ENCODE peak calls at places on chromosomes 1 and 21, in ten cellular contexts. One of them, this sample, is unnamed.

GRCh38 chr21:18335651-18336050 is 67.9 kb downstream of the TMPRSS15 start:
- DNase-seq in tibial artery: no peak
- DNase-seq in skeletal muscle cell: no peak
- DNase-seq in epithelial cell of esophagus: no peak
- DNase-seq in thyroid gland: no peak
- DNase-seq in CD8-positive, alpha-beta memory T cell: no peak
- DNase-seq in K562: no peak
- DNase-seq in NB4: no peak
- DNase-seq in AG04449: no peak
- DNase-seq in IMR-90: no peak
- DNase-seq in this sample: no peak

GRCh38 chr1:3735027-3735682 is 17.1 kb upstream of the CCDC27 start:
- DNase-seq in NB4: no peak
- DNase-seq in epithelial cell of esophagus: no peak
- DNase-seq in thyroid gland: no peak
- DNase-seq in K562: no peak
- DNase-seq in CD8-positive, alpha-beta memory T cell: no peak
- DNase-seq in AG04449: no peak
- DNase-seq in IMR-90: no peak
- DNase-seq in skeletal muscle cell: no peak
- DNase-seq in tibial artery: no peak
- DNase-seq in this sample: no peak

GRCh38 chr1:209585672-209586071 is 2.2 kb downstream of the CAMK1G start:
- DNase-seq in CD8-positive, alpha-beta memory T cell: no peak
- DNase-seq in NB4: no peak
- DNase-seq in AG04449: no peak
- DNase-seq in epithelial cell of esophagus: peak; percentile 62
- DNase-seq in thyroid gland: peak; percentile 73
- DNase-seq in K562: no peak
- DNase-seq in IMR-90: no peak
- DNase-seq in tibial artery: no peak
- DNase-seq in skeletal muscle cell: no peak
- DNase-seq in this sample: no peak

GRCh38 chr1:27057801-27058647 is 45.4 kb upstream of the TENT5B start:
- DNase-seq in AG04449: no peak
- DNase-seq in NB4: no peak
- DNase-seq in thyroid gland: no peak
- DNase-seq in tibial artery: no peak
- DNase-seq in skeletal muscle cell: no peak
- DNase-seq in K562: no peak
- DNase-seq in IMR-90: no peak
- DNase-seq in epithelial cell of esophagus: no peak
- DNase-seq in CD8-positive, alpha-beta memory T cell: no peak
- DNase-seq in this sample: no peak

GRCh38 chr21:44445413-44445812 is 9.9 kb upstream of the LRRC3 start:
- DNase-seq in IMR-90: no peak
- DNase-seq in CD8-positive, alpha-beta memory T cell: no peak
- DNase-seq in epithelial cell of esophagus: no peak
- DNase-seq in NB4: no peak
- DNase-seq in thyroid gland: no peak
- DNase-seq in K562: no peak
- DNase-seq in skeletal muscle cell: no peak
- DNase-seq in AG04449: no peak
- DNase-seq in tibial artery: no peak
- DNase-seq in this sample: no peak

GRCh38 chr1:180283098-180283497 is 53.0 kb downstream of the LHX4 start:
- DNase-seq in CD8-positive, alpha-beta memory T cell: no peak
- DNase-seq in AG04449: no peak
- DNase-seq in skeletal muscle cell: no peak
- DNase-seq in K562: no peak
- DNase-seq in thyroid gland: no peak
- DNase-seq in epithelial cell of esophagus: no peak
- DNase-seq in IMR-90: no peak
- DNase-seq in tibial artery: no peak
- DNase-seq in NB4: no peak
- DNase-seq in this sample: no peak

GRCh38 chr1:150364231-150365003 is 470 bp downstream of the RPRD2 start:
- DNase-seq in K562: peak; percentile 65
- DNase-seq in IMR-90: peak; percentile 66
- DNase-seq in epithelial cell of esophagus: peak; percentile 89
- DNase-seq in thyroid gland: peak; percentile 85
- DNase-seq in skeletal muscle cell: peak; percentile 36
- DNase-seq in tibial artery: peak; percentile 74
- DNase-seq in AG04449: no peak
- DNase-seq in NB4: peak; percentile 85
- DNase-seq in CD8-positive, alpha-beta memory T cell: peak; percentile 71
- DNase-seq in this sample: no peak

GRCh38 chr21:41583274-41583790 is 75.4 kb upstream of the TMPRSS2 start:
- DNase-seq in IMR-90: peak; percentile 8
- DNase-seq in AG04449: no peak
- DNase-seq in NB4: no peak
- DNase-seq in tibial artery: no peak
- DNase-seq in K562: no peak
- DNase-seq in CD8-positive, alpha-beta memory T cell: no peak
- DNase-seq in epithelial cell of esophagus: peak; percentile 85
- DNase-seq in skeletal muscle cell: no peak
- DNase-seq in thyroid gland: peak; percentile 94
- DNase-seq in this sample: no peak

GRCh38 chr1:10612446-10613160 is 137.9 kb downstream of the PEX14 start:
- DNase-seq in CD8-positive, alpha-beta memory T cell: no peak
- DNase-seq in AG04449: no peak
- DNase-seq in skeletal muscle cell: no peak
- DNase-seq in thyroid gland: peak; percentile 43
- DNase-seq in K562: no peak
- DNase-seq in IMR-90: no peak
- DNase-seq in tibial artery: no peak
- DNase-seq in epithelial cell of esophagus: no peak
- DNase-seq in NB4: no peak
- DNase-seq in this sample: no peak

GRCh38 chr1:35287807-35288640 is 19.5 kb downstream of the ZMYM4 start:
- DNase-seq in CD8-positive, alpha-beta memory T cell: no peak
- DNase-seq in NB4: no peak
- DNase-seq in tibial artery: no peak
- DNase-seq in AG04449: peak; percentile 40
- DNase-seq in epithelial cell of esophagus: peak; percentile 52
- DNase-seq in skeletal muscle cell: no peak
- DNase-seq in thyroid gland: no peak
- DNase-seq in IMR-90: peak; percentile 63
- DNase-seq in K562: no peak
- DNase-seq in this sample: no peak

GRCh38 chr1:1624443-1625403 is 7.2 kb upstream of the MMP23B start:
- DNase-seq in epithelial cell of esophagus: no peak
- DNase-seq in NB4: no peak
- DNase-seq in CD8-positive, alpha-beta memory T cell: no peak
- DNase-seq in tibial artery: no peak
- DNase-seq in thyroid gland: no peak
- DNase-seq in AG04449: no peak
- DNase-seq in IMR-90: no peak
- DNase-seq in skeletal muscle cell: no peak
- DNase-seq in K562: peak; percentile 53
- DNase-seq in this sample: no peak

GRCh38 chr1:59697138-59697811 is 117.5 kb upstream of the HOOK1 start:
- DNase-seq in NB4: peak; percentile 89
- DNase-seq in skeletal muscle cell: no peak
- DNase-seq in CD8-positive, alpha-beta memory T cell: no peak
- DNase-seq in IMR-90: no peak
- DNase-seq in thyroid gland: no peak
- DNase-seq in epithelial cell of esophagus: no peak
- DNase-seq in K562: no peak
- DNase-seq in tibial artery: no peak
- DNase-seq in AG04449: no peak
- DNase-seq in this sample: no peak

GRCh38 chr1:6435129-6435528 is 10.6 kb downstream of the ESPN start:
- DNase-seq in NB4: no peak
- DNase-seq in K562: no peak
- DNase-seq in skeletal muscle cell: no peak
- DNase-seq in tibial artery: no peak
- DNase-seq in IMR-90: no peak
- DNase-seq in epithelial cell of esophagus: no peak
- DNase-seq in CD8-positive, alpha-beta memory T cell: no peak
- DNase-seq in thyroid gland: no peak
- DNase-seq in AG04449: no peak
- DNase-seq in this sample: no peak

GRCh38 chr1:84698718-84699117 is 8.5 kb upstream of the SSX2IP start:
- DNase-seq in epithelial cell of esophagus: peak; percentile 89
- DNase-seq in K562: peak; percentile 18
- DNase-seq in CD8-positive, alpha-beta memory T cell: no peak
- DNase-seq in NB4: no peak
- DNase-seq in thyroid gland: peak; percentile 46
- DNase-seq in IMR-90: peak; percentile 93
- DNase-seq in AG04449: no peak
- DNase-seq in skeletal muscle cell: peak; percentile 78
- DNase-seq in tibial artery: no peak
- DNase-seq in this sample: peak; percentile 75

GRCh38 chr1:11072216-11072917 is 12.5 kb upstream of the SRM start:
- DNase-seq in NB4: no peak
- DNase-seq in skeletal muscle cell: no peak
- DNase-seq in tibial artery: no peak
- DNase-seq in IMR-90: no peak
- DNase-seq in thyroid gland: no peak
- DNase-seq in CD8-positive, alpha-beta memory T cell: no peak
- DNase-seq in K562: no peak
- DNase-seq in AG04449: no peak
- DNase-seq in epithelial cell of esophagus: no peak
- DNase-seq in this sample: no peak

GRCh38 chr1:89607156-89607555 is 25.8 kb upstream of the LRRC8C start:
- DNase-seq in NB4: no peak
- DNase-seq in CD8-positive, alpha-beta memory T cell: no peak
- DNase-seq in tibial artery: no peak
- DNase-seq in thyroid gland: no peak
- DNase-seq in IMR-90: no peak
- DNase-seq in AG04449: no peak
- DNase-seq in K562: no peak
- DNase-seq in skeletal muscle cell: no peak
- DNase-seq in epithelial cell of esophagus: no peak
- DNase-seq in this sample: no peak
- H3K4me3 ChIP-seq in NB4: no peak overlapping the region
- H3K4me3 ChIP-seq in CD8-positive, alpha-beta memory T cell: peak overlapping the region; percentile 57
- H3K4me3 ChIP-seq in tibial artery: no peak overlapping the region
- H3K4me3 ChIP-seq in thyroid gland: no peak overlapping the region
- H3K4me3 ChIP-seq in IMR-90: no peak overlapping the region
- H3K4me3 ChIP-seq in AG04449: no peak overlapping the region
- H3K4me3 ChIP-seq in K562: no peak overlapping the region
- H3K4me3 ChIP-seq in skeletal muscle cell: no peak overlapping the region
- H3K4me3 ChIP-seq in epithelial cell of esophagus: no peak overlapping the region
- H3K4me3 ChIP-seq in this sample: no peak overlapping the region

GRCh38 chr1:182604835-182605164 is 611 bp upstream of the RGS16 start:
- DNase-seq in K562: no peak
- DNase-seq in NB4: no peak
- DNase-seq in tibial artery: no peak
- DNase-seq in AG04449: no peak
- DNase-seq in thyroid gland: no peak
- DNase-seq in skeletal muscle cell: no peak
- DNase-seq in IMR-90: no peak
- DNase-seq in CD8-positive, alpha-beta memory T cell: no peak
- DNase-seq in epithelial cell of esophagus: no peak
- DNase-seq in this sample: no peak
- H3K4me3 ChIP-seq in K562: no peak overlapping the region
- H3K4me3 ChIP-seq in NB4: peak overlapping the region; percentile 54
- H3K4me3 ChIP-seq in tibial artery: peak overlapping the region; percentile 48
- H3K4me3 ChIP-seq in AG04449: no peak overlapping the region
- H3K4me3 ChIP-seq in thyroid gland: no peak overlapping the region
- H3K4me3 ChIP-seq in skeletal muscle cell: no peak overlapping the region
- H3K4me3 ChIP-seq in IMR-90: no peak overlapping the region
- H3K4me3 ChIP-seq in CD8-positive, alpha-beta memory T cell: peak overlapping the region; percentile 35
- H3K4me3 ChIP-seq in epithelial cell of esophagus: no peak overlapping the region
- H3K4me3 ChIP-seq in this sample: no peak overlapping the region

DNA sequence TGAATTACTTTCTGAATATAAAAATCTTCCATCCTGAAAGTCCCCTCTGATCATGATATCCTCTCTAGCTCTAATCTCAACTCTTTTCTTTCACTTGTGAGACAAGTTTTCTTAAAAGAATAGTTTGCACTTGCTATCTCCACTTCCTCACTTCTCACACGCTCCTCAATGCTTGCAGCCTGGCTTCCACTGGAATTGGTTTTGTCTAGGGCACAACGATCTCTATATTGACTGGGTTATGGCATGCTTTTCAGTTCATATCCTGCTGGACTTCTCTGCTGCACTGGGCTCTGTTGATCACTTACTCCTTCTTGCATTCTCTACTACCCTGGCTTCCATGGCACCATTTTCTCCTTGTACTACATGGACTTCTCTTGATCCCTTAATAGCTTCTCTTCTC is 474 bp downstream of the FCRLA start:
- DNase-seq in K562: no peak
- DNase-seq in skeletal muscle cell: no peak
- DNase-seq in CD8-positive, alpha-beta memory T cell: no peak
- DNase-seq in epithelial cell of esophagus: no peak
- DNase-seq in AG04449: no peak
- DNase-seq in IMR-90: no peak
- DNase-seq in NB4: no peak
- DNase-seq in thyroid gland: no peak
- DNase-seq in tibial artery: no peak
- DNase-seq in this sample: no peak
- H3K4me3 ChIP-seq in K562: no peak overlapping the region
- H3K4me3 ChIP-seq in skeletal muscle cell: no peak overlapping the region
- H3K4me3 ChIP-seq in CD8-positive, alpha-beta memory T cell: no peak overlapping the region
- H3K4me3 ChIP-seq in epithelial cell of esophagus: no peak overlapping the region
- H3K4me3 ChIP-seq in AG04449: no peak overlapping the region
- H3K4me3 ChIP-seq in IMR-90: no peak overlapping the region
- H3K4me3 ChIP-seq in NB4: no peak overlapping the region
- H3K4me3 ChIP-seq in thyroid gland: no peak overlapping the region
- H3K4me3 ChIP-seq in tibial artery: no peak overlapping the region
- H3K4me3 ChIP-seq in this sample: no peak overlapping the region

GRCh38 chr1:114154963-114155322 is 1.3 kb upstream of the SYT6 start:
- DNase-seq in NB4: peak; percentile 44
- DNase-seq in epithelial cell of esophagus: peak; percentile 49
- DNase-seq in CD8-positive, alpha-beta memory T cell: no peak
- DNase-seq in skeletal muscle cell: no peak
- DNase-seq in AG04449: no peak
- DNase-seq in K562: no peak
- DNase-seq in IMR-90: no peak
- DNase-seq in thyroid gland: no peak
- DNase-seq in tibial artery: no peak
- DNase-seq in this sample: no peak

GRCh38 chr1:114153051-114153620 is 533 bp downstream of the SYT6 start:
- DNase-seq in thyroid gland: no peak
- DNase-seq in NB4: no peak
- DNase-seq in IMR-90: no peak
- DNase-seq in tibial artery: no peak
- DNase-seq in epithelial cell of esophagus: no peak
- DNase-seq in K562: no peak
- DNase-seq in AG04449: no peak
- DNase-seq in CD8-positive, alpha-beta memory T cell: no peak
- DNase-seq in skeletal muscle cell: no peak
- DNase-seq in this sample: no peak

GRCh38 chr1:114152211-114153050 is 1.2 kb downstream of the SYT6 start:
- DNase-seq in NB4: peak; percentile 14
- DNase-seq in CD8-positive, alpha-beta memory T cell: no peak
- DNase-seq in AG04449: no peak
- DNase-seq in K562: no peak
- DNase-seq in skeletal muscle cell: peak; percentile 9
- DNase-seq in IMR-90: peak; percentile 24
- DNase-seq in thyroid gland: peak; percentile 29
- DNase-seq in epithelial cell of esophagus: peak; percentile 35
- DNase-seq in tibial artery: peak; percentile 27
- DNase-seq in this sample: no peak

GRCh38 chr1:114154146-114154962 is 685 bp upstream of the SYT6 start:
- DNase-seq in thyroid gland: no peak
- DNase-seq in AG04449: no peak
- DNase-seq in skeletal muscle cell: no peak
- DNase-seq in epithelial cell of esophagus: peak; percentile 14
- DNase-seq in K562: peak; percentile 27
- DNase-seq in tibial artery: no peak
- DNase-seq in IMR-90: no peak
- DNase-seq in NB4: no peak
- DNase-seq in CD8-positive, alpha-beta memory T cell: no peak
- DNase-seq in this sample: no peak

GRCh38 chr1:114153621-114154145 is at the start of gene SYT6:
- DNase-seq in K562: no peak
- DNase-seq in skeletal muscle cell: no peak
- DNase-seq in NB4: no peak
- DNase-seq in AG04449: no peak
- DNase-seq in IMR-90: no peak
- DNase-seq in CD8-positive, alpha-beta memory T cell: no peak
- DNase-seq in tibial artery: no peak
- DNase-seq in thyroid gland: no peak
- DNase-seq in epithelial cell of esophagus: no peak
- DNase-seq in this sample: no peak
- H3K4me3 ChIP-seq in K562: no peak within 1 kb of the TSS
- H3K4me3 ChIP-seq in skeletal muscle cell: peak within 1 kb of the TSS; percentile 38
- H3K4me3 ChIP-seq in NB4: no peak within 1 kb of the TSS
- H3K4me3 ChIP-seq in AG04449: peak within 1 kb of the TSS; percentile 25
- H3K4me3 ChIP-seq in IMR-90: no peak within 1 kb of the TSS
- H3K4me3 ChIP-seq in CD8-positive, alpha-beta memory T cell: peak within 1 kb of the TSS; percentile 26
- H3K4me3 ChIP-seq in tibial artery: peak within 1 kb of the TSS; percentile 30
- H3K4me3 ChIP-seq in thyroid gland: no peak within 1 kb of the TSS
- H3K4me3 ChIP-seq in epithelial cell of esophagus: no peak within 1 kb of the TSS
- H3K4me3 ChIP-seq in this sample: peak within 1 kb of the TSS; percentile 6

This sample was measured in AG09309.